ENCODE peak calls at places on chromosome 12, in four cellular contexts. L is A549, X is HepG2, U is H1. R is an unnamed sample.

GRCh38 chr12:48423200-48423599 is 49.2 kb upstream of the ANP32D start:
- DNase-seq in L (no peak), X (no peak), U (no peak), R (no peak)

GRCh38 chr12:86091676-86092075 is 164.5 kb downstream of the MGAT4C start:
- DNase-seq in L (no peak), X (no peak), U (no peak), R (no peak)

GRCh38 chr12:78192979-78193378 is 362.3 kb downstream of the NAV3 start:
- DNase-seq in L (no peak), X (no peak), U (no peak), R (no peak)

GRCh38 chr12:126926023-126926600 is 1340.9 kb upstream of the TMEM132C start:
- DNase-seq in L (no peak), X (no peak), U (no peak), R (peak; percentile 39)

GRCh38 chr12:67410246-67410645 is 141.1 kb downstream of the CAND1 start:
- DNase-seq in L (no peak), X (no peak), U (no peak), R (no peak)

GRCh38 chr12:48995061-48995879 is 3.9 kb downstream of the DDN start:
- DNase-seq in L (peak; percentile 99), X (peak; percentile 67), U (peak; percentile 92), R (peak; percentile 90)

GRCh38 chr12:61538951-61539350 is 721.3 kb upstream of the USP15 start:
- DNase-seq in L (no peak), X (no peak), U (no peak), R (no peak)

GRCh38 chr12:41288188-41288811 is 100.2 kb downstream of the PDZRN4 start:
- DNase-seq in L (no peak), X (no peak), U (no peak), R (no peak)

GRCh38 chr12:5915511-5915910 is 29.5 kb downstream of the ANO2 start:
- DNase-seq in L (no peak), X (no peak), U (no peak), R (no peak)

GRCh38 chr12:79063258-79063657 is 198.7 kb downstream of the SYT1 start:
- DNase-seq in L (no peak), X (no peak), U (no peak), R (no peak)

GRCh38 chr12:6605425-6606330 is 1.5 kb downstream of the CHD4 start:
- DNase-seq in L (peak; percentile 36), X (no peak), U (peak; percentile 63), R (no peak)

GRCh38 chr12:92381856-92382255 is 236.2 kb upstream of the BTG1 start:
- DNase-seq in L (no peak), X (no peak), U (no peak), R (no peak)

GRCh38 chr12:62006076-62006732 is 254.0 kb upstream of the USP15 start:
- DNase-seq in L (peak; percentile 28), X (peak; percentile 34), U (no peak), R (peak; percentile 36)

GRCh38 chr12:106305376-106305775 is 2.8 kb downstream of the TCP11L2 start:
- DNase-seq in L (no peak), X (no peak), U (no peak), R (no peak)

GRCh38 chr12:24948452-24948815 is 467 bp downstream of the BCAT1 start:
- DNase-seq in L (peak; percentile 31), X (no peak), U (peak; percentile 57), R (peak; percentile 48)

GRCh38 chr12:19547258-19547657 is 108.0 kb downstream of the AEBP2 start:
- DNase-seq in L (no peak), X (no peak), U (no peak), R (no peak)

GRCh38 chr12:19550626-19551025 is 111.3 kb downstream of the AEBP2 start:
- DNase-seq in L (no peak), X (no peak), U (no peak), R (no peak)

DNA sequence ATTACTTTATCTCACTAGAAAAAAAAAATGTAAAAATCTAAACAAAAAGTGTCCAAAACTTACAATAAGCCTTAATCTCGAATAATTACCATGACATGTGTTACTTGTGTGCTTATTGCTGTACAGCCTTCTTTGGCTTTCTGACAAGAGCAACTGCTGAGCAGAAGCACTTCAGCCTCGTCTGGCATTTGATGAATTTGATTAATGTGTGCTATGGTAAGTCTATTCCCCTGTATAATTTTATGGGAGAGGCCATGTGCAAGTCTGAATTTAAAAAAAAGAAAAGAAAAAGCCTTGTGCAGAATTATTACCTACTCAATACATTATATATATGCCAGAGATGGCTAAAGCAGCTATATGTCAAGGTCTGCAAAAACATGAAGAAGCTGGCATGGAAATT is 113.9 kb downstream of the AEBP2 start:
- DNase-seq in L (no peak), X (no peak), U (no peak), R (no peak)
- TF ChIP-seq PHF8 in L (no peak), X (no peak), U (no peak), R (no peak)

DNA sequence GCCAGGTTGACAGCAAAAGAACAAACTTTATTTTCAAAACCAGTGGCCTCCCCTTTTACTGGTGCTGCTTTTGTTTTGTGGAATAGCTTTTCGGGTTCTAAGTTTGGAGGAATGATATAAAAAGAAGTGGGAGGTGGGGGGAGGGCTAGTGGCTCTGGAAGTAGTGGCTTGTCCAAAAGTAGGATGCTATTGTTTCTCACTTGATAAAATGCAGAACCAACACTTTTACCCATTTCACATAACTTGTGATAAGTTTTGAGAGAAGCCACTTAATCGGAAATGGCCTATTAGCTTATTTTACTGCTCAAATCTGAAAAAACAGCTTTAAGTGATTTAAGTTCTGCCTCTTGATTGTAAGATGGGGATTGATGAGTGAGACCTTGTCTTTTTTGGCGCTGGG is 953 bp downstream of the STK38L start:
- DNase-seq in L (no peak), X (no peak), U (no peak), R (no peak)
- TF ChIP-seq PHF8 in L (no peak), X (no peak), U (no peak), R (no peak)

DNA sequence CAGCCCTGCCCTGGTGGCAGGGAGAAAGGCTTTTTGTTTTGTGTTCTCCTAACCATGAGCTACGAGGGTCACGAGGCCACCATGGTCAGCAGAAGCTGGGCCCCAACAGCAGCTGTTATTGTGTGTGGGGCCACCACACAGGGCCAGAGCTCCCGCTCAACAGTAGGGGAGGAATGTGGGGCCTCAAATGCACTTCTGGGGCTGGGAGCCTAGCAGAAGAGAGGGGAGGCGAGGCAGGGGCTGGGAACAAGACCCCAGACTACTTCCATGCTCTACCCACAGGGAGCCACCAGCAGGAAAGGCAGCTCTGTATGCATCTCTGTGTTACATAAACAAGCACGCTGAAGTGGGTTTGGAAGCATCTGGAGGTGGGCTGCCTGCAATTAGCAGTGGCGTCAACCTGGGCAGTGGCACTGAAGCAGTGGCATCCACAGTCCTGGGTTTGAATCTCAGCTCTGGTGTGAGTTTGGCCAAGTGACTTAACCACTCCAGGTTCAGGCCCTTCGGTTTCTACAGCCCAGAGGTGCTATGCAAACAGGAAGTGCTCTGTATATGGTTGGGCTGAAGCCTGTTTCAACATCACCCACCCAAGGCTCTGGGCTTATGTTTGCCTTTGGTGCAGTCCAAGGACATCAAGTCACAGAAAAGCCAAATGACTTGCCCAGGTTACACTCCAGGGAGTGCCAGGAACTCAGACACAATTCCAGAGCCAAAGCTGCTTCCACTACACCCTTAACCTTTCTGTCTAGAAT is 16.2 kb downstream of the GLTP start:
- DNase-seq in L (no peak), X (peak; percentile 97), U (no peak), R (no peak)
- TF ChIP-seq PHF8 in L (no peak), X (peak; percentile 48), U (no peak), R (no peak)

GRCh38 chr12:14843425-14843887 is at the start of gene ART4:
- DNase-seq in L (no peak), X (peak; percentile 71), U (no peak), R (peak; percentile 58)

GRCh38 chr12:14846878-14847580 is 3.7 kb upstream of the ART4 start:
- DNase-seq in L (no peak), X (peak; percentile 23), U (no peak), R (no peak)

GRCh38 chr12:14846042-14846587 is 2.8 kb upstream of the ART4 start:
- DNase-seq in L (no peak), X (no peak), U (no peak), R (no peak)

GRCh38 chr12:14842315-14842714 is 1.0 kb downstream of the ART4 start:
- DNase-seq in L (no peak), X (peak; percentile 36), U (no peak), R (no peak)

GRCh38 chr12:14845350-14845750 is 2.0 kb upstream of the ART4 start:
- DNase-seq in L (peak; percentile 58), X (peak; percentile 56), U (no peak), R (peak; percentile 26)
- TF ChIP-seq PHF8 in L (no peak), X (no peak), U (no peak), R (no peak)

DNA sequence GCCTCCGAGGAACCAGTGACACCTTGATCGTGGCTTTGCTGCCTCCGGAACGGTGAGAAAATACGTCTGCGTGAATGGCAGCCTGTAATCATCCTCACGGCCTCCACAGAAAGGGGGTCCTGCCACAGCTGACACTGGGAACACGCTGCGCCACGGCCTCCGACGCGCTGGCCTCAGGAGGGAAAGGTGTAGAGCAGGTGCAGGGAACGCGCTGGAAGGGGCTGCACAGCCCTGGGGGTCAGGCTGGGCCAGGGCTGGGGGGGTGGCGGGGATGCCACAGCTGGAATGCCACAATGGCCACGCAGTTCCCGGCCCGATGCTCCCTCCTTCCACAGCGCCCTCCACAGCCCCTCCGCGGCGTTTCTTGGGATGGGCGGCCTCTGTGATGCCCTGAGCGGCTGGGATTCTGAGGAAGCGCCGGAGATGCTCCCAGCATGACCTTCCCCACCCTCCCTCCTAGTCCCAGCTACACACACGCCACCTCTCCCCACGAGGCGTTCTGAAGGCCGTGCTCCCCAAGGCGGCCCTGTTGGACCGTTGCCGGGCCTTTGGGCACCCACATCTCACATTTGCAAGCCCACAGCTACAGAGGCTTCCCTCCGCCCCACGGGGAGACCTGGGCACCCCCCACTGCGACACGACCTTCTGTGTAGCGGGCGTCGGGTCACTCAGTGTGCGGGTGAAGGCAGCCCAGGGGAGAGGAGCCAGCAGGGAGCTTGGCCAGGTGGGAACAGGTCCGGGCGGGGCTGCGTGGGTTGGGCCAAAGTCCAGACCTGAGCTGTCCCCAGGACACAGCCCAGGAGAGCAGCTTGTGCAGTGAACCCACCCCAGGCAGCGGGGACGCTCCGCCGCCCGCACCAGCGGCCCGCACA is 31.8 kb upstream of the GALNT9 start:
- DNase-seq in L (no peak), X (no peak), U (no peak), R (no peak)
- TF ChIP-seq PHF8 in L (no peak), X (no peak), U (no peak), R (no peak)

DNA sequence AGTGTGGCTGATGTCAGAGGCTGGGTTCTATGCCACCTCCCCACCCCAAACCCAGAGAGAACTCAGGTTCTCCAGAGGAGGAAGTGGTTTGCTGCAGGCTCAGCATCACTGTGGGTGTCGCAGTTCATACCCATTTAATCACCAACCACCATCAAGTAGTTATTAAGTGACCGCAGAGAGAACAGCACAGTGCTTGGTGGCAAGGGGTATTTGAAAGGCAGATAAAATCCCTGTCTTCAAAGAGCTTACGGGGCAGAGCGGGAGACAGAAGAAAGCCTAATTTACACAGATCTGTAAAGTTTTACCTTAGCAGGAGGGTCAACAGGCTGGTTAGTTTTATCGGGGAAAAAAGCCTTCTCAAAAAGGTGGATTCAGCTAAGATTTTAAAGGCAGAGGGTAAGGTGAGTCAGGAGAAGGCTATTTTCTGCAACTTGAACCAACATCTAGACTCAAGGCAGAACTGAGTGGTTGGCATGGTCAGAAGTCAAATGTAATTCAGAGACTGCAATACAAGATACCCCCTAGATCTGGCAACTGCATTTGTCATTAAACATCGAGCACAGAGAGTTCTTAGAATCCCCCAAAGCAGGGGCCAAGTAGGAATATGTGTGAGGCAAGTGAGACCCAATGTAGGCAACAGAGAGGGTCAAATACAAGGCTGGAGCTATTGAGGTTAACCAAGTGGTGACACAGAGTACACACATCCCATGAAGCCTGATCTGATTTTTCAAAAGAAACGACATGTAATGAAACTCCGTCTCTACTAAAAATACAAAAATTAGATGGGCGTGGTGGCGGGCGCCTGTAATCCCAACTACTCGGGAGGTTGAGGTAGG is 13.2 kb downstream of the PXN start:
- DNase-seq in L (no peak), X (no peak), U (no peak), R (no peak)
- TF ChIP-seq PHF8 in L (no peak), X (no peak), U (no peak), R (no peak)

R was measured in K562.